ENCODE peak calls at places on chromosomes 1 and 21, in ten cellular contexts. E is CD4-positive, alpha-beta T cell; R is RWPE2; M is esophagus squamous epithelium; S is PC-9; L is choroid plexus epithelial cell; D is transverse colon; Q is HFFc6; O is cardiac muscle cell; G is AG09319. K is an unnamed sample.

GRCh38 chr1:93331412-93331811 is 14.3 kb upstream of the DR1 start:
- DNase-seq in E (no peak), R (no peak), S (no peak), O (no peak), L (peak; percentile 58), G (no peak), Q (peak; percentile 39), D (no peak), M (no peak), K (no peak)

GRCh38 chr1:112685913-112686312 is 11.5 kb downstream of the MOV10 start:
- DNase-seq in Q (no peak), L (no peak), M (no peak), S (no peak), D (no peak), O (no peak), E (no peak), G (no peak), R (no peak), K (no peak)

GRCh38 chr1:86069757-86070145 is 86.8 kb downstream of the COL24A1 start:
- DNase-seq in E (no peak), R (no peak), O (no peak), Q (peak; percentile 14), D (no peak), M (no peak), G (no peak), L (peak; percentile 73), S (no peak), K (no peak)

GRCh38 chr1:62782197-62782886 is 1.6 kb upstream of the ATG4C start:
- DNase-seq in Q (peak; percentile 70), L (peak; percentile 82), O (no peak), S (peak; percentile 56), R (no peak), D (no peak), E (no peak), M (no peak), G (peak; percentile 44), K (no peak)

GRCh38 chr1:219666242-219666641 is 53.3 kb upstream of the ZC3H11B start:
- DNase-seq in D (no peak), R (no peak), Q (no peak), G (no peak), O (no peak), L (peak; percentile 82), M (no peak), E (no peak), S (no peak), K (no peak)

GRCh38 chr1:41802532-41803501 is 115.9 kb downstream of the HIVEP3 start:
- DNase-seq in D (peak; percentile 25), L (peak; percentile 14), S (no peak), Q (no peak), O (no peak), M (no peak), G (no peak), R (no peak), E (peak; percentile 19), K (no peak)

GRCh38 chr1:223137402-223138100 is 5.5 kb downstream of the TLR5 start:
- DNase-seq in O (no peak), G (no peak), E (no peak), L (peak; percentile 85), R (no peak), D (peak; percentile 22), S (peak; percentile 75), Q (peak; percentile 30), M (no peak), K (no peak)

GRCh38 chr1:94661431-94661830 is 119.9 kb upstream of the F3 start:
- DNase-seq in Q (no peak), G (no peak), S (no peak), E (no peak), O (no peak), D (no peak), R (no peak), M (no peak), L (no peak), K (no peak)

GRCh38 chr21:25639922-25640670 is 1.0 kb downstream of the JAM2 start:
- DNase-seq in D (no peak), E (no peak), L (no peak), G (no peak), Q (no peak), O (peak; percentile 56), M (no peak), S (no peak), R (no peak), K (peak; percentile 74)

GRCh38 chr1:109341944-109342925 is 35.4 kb upstream of the MYBPHL start:
- DNase-seq in E (no peak), O (no peak), Q (no peak), D (no peak), M (no peak), R (no peak), L (no peak), S (no peak), G (no peak), K (no peak)

GRCh38 chr1:245589221-245589620 is 434.4 kb downstream of the KIF26B start:
- DNase-seq in D (no peak), Q (no peak), M (no peak), G (no peak), O (no peak), E (no peak), R (no peak), L (no peak), S (no peak), K (no peak)

GRCh38 chr1:234619794-234620247 is 9.8 kb upstream of the IRF2BP2 start:
- DNase-seq in M (no peak), Q (no peak), E (no peak), L (no peak), R (no peak), D (no peak), G (no peak), S (no peak), O (no peak), K (no peak)

GRCh38 chr1:209045326-209046057 is 538.0 kb upstream of the CAMK1G start:
- DNase-seq in R (no peak), D (peak; percentile 12), E (no peak), L (no peak), G (no peak), O (no peak), M (no peak), S (no peak), Q (peak; percentile 39), K (no peak)

GRCh38 chr1:29779146-29779545 is 542.8 kb downstream of the PTPRU start:
- DNase-seq in L (no peak), S (no peak), M (no peak), Q (no peak), O (no peak), E (no peak), R (no peak), G (no peak), D (no peak), K (no peak)

DNA sequence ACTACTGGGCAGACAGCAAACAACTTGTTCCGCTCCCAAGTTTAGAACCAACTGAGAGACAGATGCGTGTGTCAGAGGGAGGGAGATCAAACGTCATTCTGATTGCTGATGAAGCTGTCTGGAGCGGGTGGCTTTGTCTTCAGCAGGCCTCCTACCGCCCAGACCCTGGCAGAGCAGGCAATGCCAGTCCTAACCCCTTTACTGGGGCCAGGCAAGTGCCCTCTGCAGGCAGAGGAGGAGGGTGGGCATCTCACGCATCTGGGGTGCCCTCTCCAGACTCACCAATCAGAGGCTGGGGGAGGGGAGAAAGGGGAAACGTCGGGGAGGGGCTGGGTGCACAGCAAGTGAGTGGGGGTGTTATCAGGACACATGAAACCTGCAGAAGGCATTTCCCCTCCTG is 126.6 kb downstream of the ACTL8 start:
- DNase-seq in L (no peak), D (no peak), S (no peak), Q (peak; percentile 12), O (no peak), E (no peak), R (peak; percentile 30), M (no peak), G (no peak), K (no peak)
- TF ChIP-seq CTCF in L (no peak), D (no peak), S (no peak), Q (peak; percentile 27), O (no peak), E (no peak), R (no peak), M (no peak), G (no peak), K (no peak)

DNA sequence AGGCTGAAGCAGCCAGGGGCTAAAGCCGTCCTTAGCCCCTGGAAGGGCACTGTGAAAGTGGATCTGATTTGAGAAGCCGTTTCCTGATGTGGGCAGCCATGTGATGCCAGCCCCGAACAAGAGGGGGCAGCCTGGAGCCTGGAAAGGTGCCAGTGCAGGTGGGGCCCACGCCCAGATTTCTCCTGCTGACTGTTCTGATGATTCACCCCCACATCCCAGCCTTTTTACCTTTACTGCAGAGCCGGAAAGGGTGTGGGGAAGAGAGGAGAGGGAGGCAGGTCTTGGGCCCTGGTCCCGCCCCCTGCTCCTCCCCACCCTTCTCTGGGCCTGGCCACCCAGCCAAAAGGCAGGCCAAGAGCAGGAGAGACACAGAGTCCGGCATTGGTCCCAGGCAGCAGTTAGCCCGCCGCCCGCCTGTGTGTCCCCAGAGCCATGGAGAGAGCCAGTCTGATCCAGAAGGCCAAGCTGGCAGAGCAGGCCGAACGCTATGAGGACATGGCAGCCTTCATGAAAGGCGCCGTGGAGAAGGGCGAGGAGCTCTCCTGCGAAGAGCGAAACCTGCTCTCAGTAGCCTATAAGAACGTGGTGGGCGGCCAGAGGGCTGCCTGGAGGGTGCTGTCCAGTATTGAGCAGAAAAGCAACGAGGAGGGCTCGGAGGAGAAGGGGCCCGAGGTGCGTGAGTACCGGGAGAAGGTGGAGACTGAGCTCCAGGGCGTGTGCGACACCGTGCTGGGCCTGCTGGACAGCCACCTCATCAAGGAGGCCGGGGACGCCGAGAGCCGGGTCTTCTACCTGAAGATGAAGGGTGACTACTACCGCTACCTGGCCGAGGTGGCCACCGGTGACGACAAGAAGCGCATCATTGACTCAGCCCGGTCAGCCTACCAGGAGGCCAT is at the start of gene SFN:
- DNase-seq in O (no peak), M (no peak), E (peak; percentile 32), L (no peak), S (peak; percentile 90), D (peak; percentile 91), R (peak; percentile 96), G (no peak), Q (no peak), K (no peak)
- TF ChIP-seq CTCF in O (peak; percentile 20), M (peak; percentile 67), E (peak; percentile 10), L (peak; percentile 34), S (peak; percentile 76), D (peak; percentile 84), R (peak; percentile 94), G (peak; percentile 12), Q (peak; percentile 56), K (peak; percentile 22)

DNA sequence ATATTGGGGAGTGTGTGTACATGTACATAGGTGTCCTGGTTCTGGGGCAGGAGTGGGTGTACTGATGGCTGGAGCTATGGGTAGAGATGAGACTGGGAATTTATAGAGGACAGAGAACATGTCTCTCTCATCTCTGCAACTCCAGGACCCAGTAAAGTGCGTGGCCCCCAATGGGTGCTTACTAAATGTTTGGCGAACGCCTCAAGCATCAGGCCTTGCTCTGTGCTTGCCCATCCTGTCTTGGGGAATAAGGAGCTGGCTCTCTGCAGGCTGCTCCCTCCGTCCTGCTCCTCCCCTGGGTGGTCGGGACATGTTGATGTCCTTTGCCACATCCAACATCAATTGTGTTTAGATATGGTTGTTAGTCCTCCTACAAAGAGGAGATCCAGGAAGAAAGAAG is 161.7 kb downstream of the ZSCAN20 start:
- DNase-seq in Q (no peak), G (no peak), E (no peak), R (no peak), O (no peak), M (no peak), D (no peak), S (no peak), L (no peak), K (no peak)
- TF ChIP-seq CTCF in Q (no peak), G (no peak), E (no peak), R (no peak), O (no peak), M (no peak), D (no peak), S (no peak), L (no peak), K (no peak)

GRCh38 chr1:2459757-2460156 is 16.3 kb upstream of the PLCH2 start:
- DNase-seq in D (no peak), S (peak; percentile 55), Q (no peak), R (no peak), L (peak; percentile 53), G (no peak), E (no peak), M (no peak), O (peak; percentile 47), K (no peak)
- TF ChIP-seq CTCF in D (no peak), S (no peak), Q (peak; percentile 22), R (no peak), L (peak; percentile 56), G (peak; percentile 1), E (no peak), M (no peak), O (peak; percentile 21), K (no peak)

K was measured in glutamatergic neuron.